ENCODE peak calls at places on chromosome 11, in ten cellular contexts. One of them, this sample, is unnamed.

GRCh38 chr11:2466869-2467694 is 22.3 kb downstream of the KCNQ1 start:
- DNase-seq in GF-D8: peak
- DNase-seq in stimulated activated CD4-positive, alpha-beta T cell treated with anti-CD3 and anti-CD28 coated beads, Interleukin-1b, Interleukin-23, amount 100 ng/mL, for 1 hour: no peak
- DNase-seq in dorsolateral prefrontal cortex: peak
- DNase-seq in activated CD4-positive, alpha-beta T cell treated with anti-CD3 and anti-CD28 coated beads, Interleukin-2, amount 10 ng/mL, durations not matched to agents 7 days and 5 days: peak
- DNase-seq in left colon: no peak
- DNase-seq in fibroblast of lung: no peak
- DNase-seq in globus pallidus: peak
- DNase-seq in putamen: no peak
- DNase-seq in cardiac muscle cell: no peak
- DNase-seq in this sample: peak

GRCh38 chr11:106159846-106160245 is 82.4 kb downstream of the AASDHPPT start:
- DNase-seq in GF-D8: no peak
- DNase-seq in stimulated activated CD4-positive, alpha-beta T cell treated with anti-CD3 and anti-CD28 coated beads, Interleukin-1b, Interleukin-23, amount 100 ng/mL, for 1 hour: no peak
- DNase-seq in dorsolateral prefrontal cortex: no peak
- DNase-seq in activated CD4-positive, alpha-beta T cell treated with anti-CD3 and anti-CD28 coated beads, Interleukin-2, amount 10 ng/mL, durations not matched to agents 7 days and 5 days: no peak
- DNase-seq in left colon: no peak
- DNase-seq in fibroblast of lung: peak
- DNase-seq in globus pallidus: no peak
- DNase-seq in putamen: no peak
- DNase-seq in cardiac muscle cell: peak
- DNase-seq in this sample: no peak

GRCh38 chr11:70828498-70829159 is 423.7 kb downstream of the SHANK2 start:
- DNase-seq in GF-D8: no peak
- DNase-seq in stimulated activated CD4-positive, alpha-beta T cell treated with anti-CD3 and anti-CD28 coated beads, Interleukin-1b, Interleukin-23, amount 100 ng/mL, for 1 hour: no peak
- DNase-seq in dorsolateral prefrontal cortex: peak
- DNase-seq in activated CD4-positive, alpha-beta T cell treated with anti-CD3 and anti-CD28 coated beads, Interleukin-2, amount 10 ng/mL, durations not matched to agents 7 days and 5 days: no peak
- DNase-seq in left colon: peak
- DNase-seq in fibroblast of lung: no peak
- DNase-seq in globus pallidus: peak
- DNase-seq in putamen: no peak
- DNase-seq in cardiac muscle cell: no peak
- DNase-seq in this sample: no peak

GRCh38 chr11:16632295-16633200 is 105.9 kb upstream of the C11orf58 start:
- DNase-seq in GF-D8: no peak
- DNase-seq in stimulated activated CD4-positive, alpha-beta T cell treated with anti-CD3 and anti-CD28 coated beads, Interleukin-1b, Interleukin-23, amount 100 ng/mL, for 1 hour: no peak
- DNase-seq in dorsolateral prefrontal cortex: no peak
- DNase-seq in activated CD4-positive, alpha-beta T cell treated with anti-CD3 and anti-CD28 coated beads, Interleukin-2, amount 10 ng/mL, durations not matched to agents 7 days and 5 days: no peak
- DNase-seq in left colon: no peak
- DNase-seq in fibroblast of lung: peak
- DNase-seq in globus pallidus: no peak
- DNase-seq in putamen: no peak
- DNase-seq in cardiac muscle cell: peak
- DNase-seq in this sample: no peak

GRCh38 chr11:96664108-96664507 is 274.3 kb downstream of the JRKL start:
- DNase-seq in GF-D8: no peak
- DNase-seq in stimulated activated CD4-positive, alpha-beta T cell treated with anti-CD3 and anti-CD28 coated beads, Interleukin-1b, Interleukin-23, amount 100 ng/mL, for 1 hour: no peak
- DNase-seq in dorsolateral prefrontal cortex: no peak
- DNase-seq in activated CD4-positive, alpha-beta T cell treated with anti-CD3 and anti-CD28 coated beads, Interleukin-2, amount 10 ng/mL, durations not matched to agents 7 days and 5 days: no peak
- DNase-seq in left colon: no peak
- DNase-seq in fibroblast of lung: no peak
- DNase-seq in globus pallidus: no peak
- DNase-seq in putamen: no peak
- DNase-seq in cardiac muscle cell: peak
- DNase-seq in this sample: no peak

GRCh38 chr11:41836426-41836825 is 377.0 kb upstream of the LRRC4C start:
- DNase-seq in GF-D8: no peak
- DNase-seq in stimulated activated CD4-positive, alpha-beta T cell treated with anti-CD3 and anti-CD28 coated beads, Interleukin-1b, Interleukin-23, amount 100 ng/mL, for 1 hour: no peak
- DNase-seq in dorsolateral prefrontal cortex: no peak
- DNase-seq in activated CD4-positive, alpha-beta T cell treated with anti-CD3 and anti-CD28 coated beads, Interleukin-2, amount 10 ng/mL, durations not matched to agents 7 days and 5 days: no peak
- DNase-seq in left colon: no peak
- DNase-seq in fibroblast of lung: no peak
- DNase-seq in globus pallidus: no peak
- DNase-seq in putamen: no peak
- DNase-seq in cardiac muscle cell: peak
- DNase-seq in this sample: no peak

GRCh38 chr11:38766796-38767195 is 2168.8 kb upstream of the RAG2 start:
- DNase-seq in GF-D8: no peak
- DNase-seq in stimulated activated CD4-positive, alpha-beta T cell treated with anti-CD3 and anti-CD28 coated beads, Interleukin-1b, Interleukin-23, amount 100 ng/mL, for 1 hour: no peak
- DNase-seq in dorsolateral prefrontal cortex: no peak
- DNase-seq in activated CD4-positive, alpha-beta T cell treated with anti-CD3 and anti-CD28 coated beads, Interleukin-2, amount 10 ng/mL, durations not matched to agents 7 days and 5 days: no peak
- DNase-seq in left colon: no peak
- DNase-seq in fibroblast of lung: no peak
- DNase-seq in globus pallidus: no peak
- DNase-seq in putamen: no peak
- DNase-seq in cardiac muscle cell: no peak
- DNase-seq in this sample: no peak

GRCh38 chr11:824292-824880 is 3.3 kb upstream of the CRACR2B start:
- DNase-seq in GF-D8: no peak
- DNase-seq in stimulated activated CD4-positive, alpha-beta T cell treated with anti-CD3 and anti-CD28 coated beads, Interleukin-1b, Interleukin-23, amount 100 ng/mL, for 1 hour: no peak
- DNase-seq in dorsolateral prefrontal cortex: peak
- DNase-seq in activated CD4-positive, alpha-beta T cell treated with anti-CD3 and anti-CD28 coated beads, Interleukin-2, amount 10 ng/mL, durations not matched to agents 7 days and 5 days: no peak
- DNase-seq in left colon: peak
- DNase-seq in fibroblast of lung: no peak
- DNase-seq in globus pallidus: peak
- DNase-seq in putamen: no peak
- DNase-seq in cardiac muscle cell: no peak
- DNase-seq in this sample: peak

GRCh38 chr11:74672956-74673895 is 58.0 kb downstream of the CHRDL2 start:
- DNase-seq in GF-D8: no peak
- DNase-seq in stimulated activated CD4-positive, alpha-beta T cell treated with anti-CD3 and anti-CD28 coated beads, Interleukin-1b, Interleukin-23, amount 100 ng/mL, for 1 hour: no peak
- DNase-seq in dorsolateral prefrontal cortex: no peak
- DNase-seq in activated CD4-positive, alpha-beta T cell treated with anti-CD3 and anti-CD28 coated beads, Interleukin-2, amount 10 ng/mL, durations not matched to agents 7 days and 5 days: no peak
- DNase-seq in left colon: peak
- DNase-seq in fibroblast of lung: peak
- DNase-seq in globus pallidus: peak
- DNase-seq in putamen: peak
- DNase-seq in cardiac muscle cell: peak
- DNase-seq in this sample: peak

GRCh38 chr11:62789576-62789975 is 2.2 kb downstream of the TMEM223 start:
- DNase-seq in GF-D8: no peak
- DNase-seq in stimulated activated CD4-positive, alpha-beta T cell treated with anti-CD3 and anti-CD28 coated beads, Interleukin-1b, Interleukin-23, amount 100 ng/mL, for 1 hour: no peak
- DNase-seq in dorsolateral prefrontal cortex: no peak
- DNase-seq in activated CD4-positive, alpha-beta T cell treated with anti-CD3 and anti-CD28 coated beads, Interleukin-2, amount 10 ng/mL, durations not matched to agents 7 days and 5 days: no peak
- DNase-seq in left colon: no peak
- DNase-seq in fibroblast of lung: no peak
- DNase-seq in globus pallidus: no peak
- DNase-seq in putamen: no peak
- DNase-seq in cardiac muscle cell: no peak
- DNase-seq in this sample: no peak

GRCh38 chr11:65591939-65592814 is 3.4 kb downstream of the KCNK7 start:
- DNase-seq in GF-D8: no peak
- DNase-seq in stimulated activated CD4-positive, alpha-beta T cell treated with anti-CD3 and anti-CD28 coated beads, Interleukin-1b, Interleukin-23, amount 100 ng/mL, for 1 hour: no peak
- DNase-seq in dorsolateral prefrontal cortex: no peak
- DNase-seq in activated CD4-positive, alpha-beta T cell treated with anti-CD3 and anti-CD28 coated beads, Interleukin-2, amount 10 ng/mL, durations not matched to agents 7 days and 5 days: no peak
- DNase-seq in left colon: no peak
- DNase-seq in fibroblast of lung: peak
- DNase-seq in globus pallidus: no peak
- DNase-seq in putamen: no peak
- DNase-seq in cardiac muscle cell: peak
- DNase-seq in this sample: peak

GRCh38 chr11:134503104-134503503 is 91.1 kb upstream of the B3GAT1 start:
- DNase-seq in GF-D8: no peak
- DNase-seq in stimulated activated CD4-positive, alpha-beta T cell treated with anti-CD3 and anti-CD28 coated beads, Interleukin-1b, Interleukin-23, amount 100 ng/mL, for 1 hour: no peak
- DNase-seq in dorsolateral prefrontal cortex: peak
- DNase-seq in activated CD4-positive, alpha-beta T cell treated with anti-CD3 and anti-CD28 coated beads, Interleukin-2, amount 10 ng/mL, durations not matched to agents 7 days and 5 days: no peak
- DNase-seq in left colon: no peak
- DNase-seq in fibroblast of lung: no peak
- DNase-seq in globus pallidus: no peak
- DNase-seq in putamen: no peak
- DNase-seq in cardiac muscle cell: no peak
- DNase-seq in this sample: peak

GRCh38 chr11:34356576-34356917 is 1.3 kb downstream of the ABTB2 start:
- DNase-seq in GF-D8: no peak
- DNase-seq in stimulated activated CD4-positive, alpha-beta T cell treated with anti-CD3 and anti-CD28 coated beads, Interleukin-1b, Interleukin-23, amount 100 ng/mL, for 1 hour: no peak
- DNase-seq in dorsolateral prefrontal cortex: no peak
- DNase-seq in activated CD4-positive, alpha-beta T cell treated with anti-CD3 and anti-CD28 coated beads, Interleukin-2, amount 10 ng/mL, durations not matched to agents 7 days and 5 days: no peak
- DNase-seq in left colon: no peak
- DNase-seq in fibroblast of lung: peak
- DNase-seq in globus pallidus: no peak
- DNase-seq in putamen: no peak
- DNase-seq in cardiac muscle cell: peak
- DNase-seq in this sample: no peak

GRCh38 chr11:11780843-11781242 is 60.9 kb upstream of the USP47 start:
- DNase-seq in GF-D8: no peak
- DNase-seq in stimulated activated CD4-positive, alpha-beta T cell treated with anti-CD3 and anti-CD28 coated beads, Interleukin-1b, Interleukin-23, amount 100 ng/mL, for 1 hour: no peak
- DNase-seq in dorsolateral prefrontal cortex: no peak
- DNase-seq in activated CD4-positive, alpha-beta T cell treated with anti-CD3 and anti-CD28 coated beads, Interleukin-2, amount 10 ng/mL, durations not matched to agents 7 days and 5 days: no peak
- DNase-seq in left colon: no peak
- DNase-seq in fibroblast of lung: no peak
- DNase-seq in globus pallidus: no peak
- DNase-seq in putamen: no peak
- DNase-seq in cardiac muscle cell: no peak
- DNase-seq in this sample: no peak

GRCh38 chr11:19441288-19441687 is 200.5 kb upstream of the E2F8 start:
- DNase-seq in GF-D8: no peak
- DNase-seq in stimulated activated CD4-positive, alpha-beta T cell treated with anti-CD3 and anti-CD28 coated beads, Interleukin-1b, Interleukin-23, amount 100 ng/mL, for 1 hour: no peak
- DNase-seq in dorsolateral prefrontal cortex: no peak
- DNase-seq in activated CD4-positive, alpha-beta T cell treated with anti-CD3 and anti-CD28 coated beads, Interleukin-2, amount 10 ng/mL, durations not matched to agents 7 days and 5 days: no peak
- DNase-seq in left colon: no peak
- DNase-seq in fibroblast of lung: no peak
- DNase-seq in globus pallidus: no peak
- DNase-seq in putamen: no peak
- DNase-seq in cardiac muscle cell: no peak
- DNase-seq in this sample: no peak

GRCh38 chr11:128036006-128036405 is 551.4 kb downstream of the ETS1 start:
- DNase-seq in GF-D8: no peak
- DNase-seq in stimulated activated CD4-positive, alpha-beta T cell treated with anti-CD3 and anti-CD28 coated beads, Interleukin-1b, Interleukin-23, amount 100 ng/mL, for 1 hour: no peak
- DNase-seq in dorsolateral prefrontal cortex: no peak
- DNase-seq in activated CD4-positive, alpha-beta T cell treated with anti-CD3 and anti-CD28 coated beads, Interleukin-2, amount 10 ng/mL, durations not matched to agents 7 days and 5 days: no peak
- DNase-seq in left colon: no peak
- DNase-seq in fibroblast of lung: no peak
- DNase-seq in globus pallidus: no peak
- DNase-seq in putamen: no peak
- DNase-seq in cardiac muscle cell: no peak
- DNase-seq in this sample: no peak

GRCh38 chr11:118239509-118239908 is 12.7 kb downstream of the MPZL3 start:
- DNase-seq in GF-D8: no peak
- DNase-seq in stimulated activated CD4-positive, alpha-beta T cell treated with anti-CD3 and anti-CD28 coated beads, Interleukin-1b, Interleukin-23, amount 100 ng/mL, for 1 hour: no peak
- DNase-seq in dorsolateral prefrontal cortex: no peak
- DNase-seq in activated CD4-positive, alpha-beta T cell treated with anti-CD3 and anti-CD28 coated beads, Interleukin-2, amount 10 ng/mL, durations not matched to agents 7 days and 5 days: no peak
- DNase-seq in left colon: no peak
- DNase-seq in fibroblast of lung: no peak
- DNase-seq in globus pallidus: no peak
- DNase-seq in putamen: no peak
- DNase-seq in cardiac muscle cell: no peak
- DNase-seq in this sample: no peak

GRCh38 chr11:120339394-120339890 is 3.2 kb downstream of the ARHGEF12 start:
- DNase-seq in GF-D8: no peak
- DNase-seq in stimulated activated CD4-positive, alpha-beta T cell treated with anti-CD3 and anti-CD28 coated beads, Interleukin-1b, Interleukin-23, amount 100 ng/mL, for 1 hour: no peak
- DNase-seq in dorsolateral prefrontal cortex: peak
- DNase-seq in activated CD4-positive, alpha-beta T cell treated with anti-CD3 and anti-CD28 coated beads, Interleukin-2, amount 10 ng/mL, durations not matched to agents 7 days and 5 days: peak
- DNase-seq in left colon: no peak
- DNase-seq in fibroblast of lung: peak
- DNase-seq in globus pallidus: peak
- DNase-seq in putamen: peak
- DNase-seq in cardiac muscle cell: no peak
- DNase-seq in this sample: peak

GRCh38 chr11:70582886-70583641 is 184.7 kb downstream of the CTTN start:
- DNase-seq in GF-D8: no peak
- DNase-seq in stimulated activated CD4-positive, alpha-beta T cell treated with anti-CD3 and anti-CD28 coated beads, Interleukin-1b, Interleukin-23, amount 100 ng/mL, for 1 hour: no peak
- DNase-seq in dorsolateral prefrontal cortex: no peak
- DNase-seq in activated CD4-positive, alpha-beta T cell treated with anti-CD3 and anti-CD28 coated beads, Interleukin-2, amount 10 ng/mL, durations not matched to agents 7 days and 5 days: no peak
- DNase-seq in left colon: peak
- DNase-seq in fibroblast of lung: no peak
- DNase-seq in globus pallidus: no peak
- DNase-seq in putamen: no peak
- DNase-seq in cardiac muscle cell: no peak
- DNase-seq in this sample: no peak

GRCh38 chr11:47186937-47187681 is 875 bp upstream of the PACSIN3 start:
- DNase-seq in GF-D8: no peak
- DNase-seq in stimulated activated CD4-positive, alpha-beta T cell treated with anti-CD3 and anti-CD28 coated beads, Interleukin-1b, Interleukin-23, amount 100 ng/mL, for 1 hour: no peak
- DNase-seq in dorsolateral prefrontal cortex: no peak
- DNase-seq in activated CD4-positive, alpha-beta T cell treated with anti-CD3 and anti-CD28 coated beads, Interleukin-2, amount 10 ng/mL, durations not matched to agents 7 days and 5 days: peak
- DNase-seq in left colon: peak
- DNase-seq in fibroblast of lung: peak
- DNase-seq in globus pallidus: peak
- DNase-seq in putamen: peak
- DNase-seq in cardiac muscle cell: peak
- DNase-seq in this sample: peak

GRCh38 chr11:3073029-3073435 is 15.8 kb upstream of the CARS1 start:
- DNase-seq in GF-D8: no peak
- DNase-seq in stimulated activated CD4-positive, alpha-beta T cell treated with anti-CD3 and anti-CD28 coated beads, Interleukin-1b, Interleukin-23, amount 100 ng/mL, for 1 hour: no peak
- DNase-seq in dorsolateral prefrontal cortex: no peak
- DNase-seq in activated CD4-positive, alpha-beta T cell treated with anti-CD3 and anti-CD28 coated beads, Interleukin-2, amount 10 ng/mL, durations not matched to agents 7 days and 5 days: no peak
- DNase-seq in left colon: no peak
- DNase-seq in fibroblast of lung: no peak
- DNase-seq in globus pallidus: no peak
- DNase-seq in putamen: no peak
- DNase-seq in cardiac muscle cell: peak
- DNase-seq in this sample: no peak

GRCh38 chr11:65501530-65502273 is 2.9 kb downstream of the MALAT1 start:
- DNase-seq in GF-D8: no peak
- DNase-seq in stimulated activated CD4-positive, alpha-beta T cell treated with anti-CD3 and anti-CD28 coated beads, Interleukin-1b, Interleukin-23, amount 100 ng/mL, for 1 hour: no peak
- DNase-seq in dorsolateral prefrontal cortex: peak
- DNase-seq in activated CD4-positive, alpha-beta T cell treated with anti-CD3 and anti-CD28 coated beads, Interleukin-2, amount 10 ng/mL, durations not matched to agents 7 days and 5 days: no peak
- DNase-seq in left colon: peak
- DNase-seq in fibroblast of lung: peak
- DNase-seq in globus pallidus: peak
- DNase-seq in putamen: no peak
- DNase-seq in cardiac muscle cell: peak
- DNase-seq in this sample: no peak

GRCh38 chr11:117279711-117280376 is 11.3 kb upstream of the BACE1-AS start:
- DNase-seq in GF-D8: no peak
- DNase-seq in stimulated activated CD4-positive, alpha-beta T cell treated with anti-CD3 and anti-CD28 coated beads, Interleukin-1b, Interleukin-23, amount 100 ng/mL, for 1 hour: no peak
- DNase-seq in dorsolateral prefrontal cortex: no peak
- DNase-seq in activated CD4-positive, alpha-beta T cell treated with anti-CD3 and anti-CD28 coated beads, Interleukin-2, amount 10 ng/mL, durations not matched to agents 7 days and 5 days: no peak
- DNase-seq in left colon: no peak
- DNase-seq in fibroblast of lung: no peak
- DNase-seq in globus pallidus: no peak
- DNase-seq in putamen: no peak
- DNase-seq in cardiac muscle cell: peak
- DNase-seq in this sample: no peak

GRCh38 chr11:46332093-46332567 is 15.1 kb upstream of the DGKZ start:
- DNase-seq in GF-D8: no peak
- DNase-seq in stimulated activated CD4-positive, alpha-beta T cell treated with anti-CD3 and anti-CD28 coated beads, Interleukin-1b, Interleukin-23, amount 100 ng/mL, for 1 hour: no peak
- DNase-seq in dorsolateral prefrontal cortex: no peak
- DNase-seq in activated CD4-positive, alpha-beta T cell treated with anti-CD3 and anti-CD28 coated beads, Interleukin-2, amount 10 ng/mL, durations not matched to agents 7 days and 5 days: no peak
- DNase-seq in left colon: no peak
- DNase-seq in fibroblast of lung: no peak
- DNase-seq in globus pallidus: no peak
- DNase-seq in putamen: no peak
- DNase-seq in cardiac muscle cell: no peak
- DNase-seq in this sample: no peak

GRCh38 chr11:119403021-119403420 is 20.0 kb downstream of the THY1 start:
- DNase-seq in GF-D8: no peak
- DNase-seq in stimulated activated CD4-positive, alpha-beta T cell treated with anti-CD3 and anti-CD28 coated beads, Interleukin-1b, Interleukin-23, amount 100 ng/mL, for 1 hour: no peak
- DNase-seq in dorsolateral prefrontal cortex: no peak
- DNase-seq in activated CD4-positive, alpha-beta T cell treated with anti-CD3 and anti-CD28 coated beads, Interleukin-2, amount 10 ng/mL, durations not matched to agents 7 days and 5 days: no peak
- DNase-seq in left colon: no peak
- DNase-seq in fibroblast of lung: peak
- DNase-seq in globus pallidus: no peak
- DNase-seq in putamen: no peak
- DNase-seq in cardiac muscle cell: peak
- DNase-seq in this sample: no peak

GRCh38 chr11:78876686-78877085 is 302.0 kb upstream of the NARS2 start:
- DNase-seq in GF-D8: no peak
- DNase-seq in stimulated activated CD4-positive, alpha-beta T cell treated with anti-CD3 and anti-CD28 coated beads, Interleukin-1b, Interleukin-23, amount 100 ng/mL, for 1 hour: no peak
- DNase-seq in dorsolateral prefrontal cortex: no peak
- DNase-seq in activated CD4-positive, alpha-beta T cell treated with anti-CD3 and anti-CD28 coated beads, Interleukin-2, amount 10 ng/mL, durations not matched to agents 7 days and 5 days: no peak
- DNase-seq in left colon: no peak
- DNase-seq in fibroblast of lung: no peak
- DNase-seq in globus pallidus: no peak
- DNase-seq in putamen: no peak
- DNase-seq in cardiac muscle cell: no peak
- DNase-seq in this sample: no peak

GRCh38 chr11:15704064-15704463 is 589.3 kb downstream of the INSC start:
- DNase-seq in GF-D8: no peak
- DNase-seq in stimulated activated CD4-positive, alpha-beta T cell treated with anti-CD3 and anti-CD28 coated beads, Interleukin-1b, Interleukin-23, amount 100 ng/mL, for 1 hour: no peak
- DNase-seq in dorsolateral prefrontal cortex: no peak
- DNase-seq in activated CD4-positive, alpha-beta T cell treated with anti-CD3 and anti-CD28 coated beads, Interleukin-2, amount 10 ng/mL, durations not matched to agents 7 days and 5 days: no peak
- DNase-seq in left colon: no peak
- DNase-seq in fibroblast of lung: no peak
- DNase-seq in globus pallidus: no peak
- DNase-seq in putamen: no peak
- DNase-seq in cardiac muscle cell: no peak
- DNase-seq in this sample: peak

GRCh38 chr11:64665381-64665780 is 57.6 kb downstream of the NRXN2 start:
- DNase-seq in GF-D8: no peak
- DNase-seq in stimulated activated CD4-positive, alpha-beta T cell treated with anti-CD3 and anti-CD28 coated beads, Interleukin-1b, Interleukin-23, amount 100 ng/mL, for 1 hour: no peak
- DNase-seq in dorsolateral prefrontal cortex: no peak
- DNase-seq in activated CD4-positive, alpha-beta T cell treated with anti-CD3 and anti-CD28 coated beads, Interleukin-2, amount 10 ng/mL, durations not matched to agents 7 days and 5 days: no peak
- DNase-seq in left colon: no peak
- DNase-seq in fibroblast of lung: no peak
- DNase-seq in globus pallidus: no peak
- DNase-seq in putamen: no peak
- DNase-seq in cardiac muscle cell: no peak
- DNase-seq in this sample: no peak